ENCODE peak calls at places on chromosomes 11 and 22, in ten cellular contexts. One of them, this sample, is unnamed.

GRCh38 chr22:24506802-24507438 is 11.8 kb downstream of the UPB1 start:
- DNase-seq in A549: peak
- DNase-seq in sigmoid colon: no peak
- DNase-seq in uterus: no peak
- DNase-seq in transverse colon: no peak
- DNase-seq in HepG2: peak
- DNase-seq in tibial nerve: no peak
- DNase-seq in breast epithelium: no peak
- DNase-seq in HCT116: no peak
- DNase-seq in endothelial cell of umbilical vein: peak
- DNase-seq in this sample: no peak

GRCh38 chr11:22472306-22472705 is 134.1 kb downstream of the SLC17A6 start:
- DNase-seq in transverse colon: no peak
- DNase-seq in sigmoid colon: no peak
- DNase-seq in HepG2: no peak
- DNase-seq in breast epithelium: no peak
- DNase-seq in A549: no peak
- DNase-seq in uterus: no peak
- DNase-seq in endothelial cell of umbilical vein: peak
- DNase-seq in HCT116: no peak
- DNase-seq in tibial nerve: no peak
- DNase-seq in this sample: no peak

GRCh38 chr22:35883028-35883620 is 145.5 kb downstream of the RBFOX2 start:
- DNase-seq in breast epithelium: no peak
- DNase-seq in transverse colon: no peak
- DNase-seq in HepG2: no peak
- DNase-seq in endothelial cell of umbilical vein: peak
- DNase-seq in sigmoid colon: no peak
- DNase-seq in tibial nerve: no peak
- DNase-seq in A549: no peak
- DNase-seq in uterus: no peak
- DNase-seq in HCT116: peak
- DNase-seq in this sample: no peak

GRCh38 chr22:24554316-24555159 is at the start of gene GUCD1:
- DNase-seq in HCT116: no peak
- DNase-seq in tibial nerve: no peak
- DNase-seq in A549: no peak
- DNase-seq in HepG2: no peak
- DNase-seq in breast epithelium: no peak
- DNase-seq in sigmoid colon: no peak
- DNase-seq in uterus: no peak
- DNase-seq in endothelial cell of umbilical vein: peak
- DNase-seq in transverse colon: peak
- DNase-seq in this sample: no peak

GRCh38 chr11:11624926-11625325 is 3.1 kb upstream of the GALNT18 start:
- DNase-seq in sigmoid colon: no peak
- DNase-seq in HCT116: no peak
- DNase-seq in transverse colon: no peak
- DNase-seq in endothelial cell of umbilical vein: no peak
- DNase-seq in uterus: no peak
- DNase-seq in breast epithelium: no peak
- DNase-seq in tibial nerve: no peak
- DNase-seq in A549: no peak
- DNase-seq in HepG2: no peak
- DNase-seq in this sample: no peak

GRCh38 chr11:27468643-27469332 is 3.8 kb downstream of the LGR4 start:
- DNase-seq in endothelial cell of umbilical vein: no peak
- DNase-seq in A549: no peak
- DNase-seq in transverse colon: no peak
- DNase-seq in breast epithelium: peak
- DNase-seq in HepG2: no peak
- DNase-seq in HCT116: no peak
- DNase-seq in uterus: no peak
- DNase-seq in tibial nerve: no peak
- DNase-seq in sigmoid colon: no peak
- DNase-seq in this sample: no peak

GRCh38 chr22:26648761-26649363 is 8.5 kb upstream of the MIAT start:
- DNase-seq in HCT116: no peak
- DNase-seq in tibial nerve: no peak
- DNase-seq in A549: no peak
- DNase-seq in transverse colon: no peak
- DNase-seq in uterus: no peak
- DNase-seq in endothelial cell of umbilical vein: no peak
- DNase-seq in HepG2: no peak
- DNase-seq in breast epithelium: no peak
- DNase-seq in sigmoid colon: no peak
- DNase-seq in this sample: no peak

GRCh38 chr11:109698237-109698636 is 276.2 kb downstream of the C11orf87 start:
- DNase-seq in HCT116: no peak
- DNase-seq in transverse colon: no peak
- DNase-seq in breast epithelium: no peak
- DNase-seq in sigmoid colon: no peak
- DNase-seq in HepG2: no peak
- DNase-seq in uterus: no peak
- DNase-seq in endothelial cell of umbilical vein: no peak
- DNase-seq in A549: no peak
- DNase-seq in tibial nerve: no peak
- DNase-seq in this sample: no peak

GRCh38 chr11:73414977-73415492 is 38.8 kb downstream of the RELT start:
- DNase-seq in sigmoid colon: no peak
- DNase-seq in transverse colon: no peak
- DNase-seq in HCT116: no peak
- DNase-seq in uterus: no peak
- DNase-seq in A549: no peak
- DNase-seq in tibial nerve: no peak
- DNase-seq in breast epithelium: no peak
- DNase-seq in endothelial cell of umbilical vein: no peak
- DNase-seq in HepG2: no peak
- DNase-seq in this sample: no peak

GRCh38 chr11:45323598-45324249 is 37.6 kb upstream of the SYT13 start:
- DNase-seq in endothelial cell of umbilical vein: no peak
- DNase-seq in HCT116: no peak
- DNase-seq in A549: no peak
- DNase-seq in sigmoid colon: peak
- DNase-seq in HepG2: no peak
- DNase-seq in uterus: no peak
- DNase-seq in tibial nerve: no peak
- DNase-seq in breast epithelium: no peak
- DNase-seq in transverse colon: no peak
- DNase-seq in this sample: peak

DNA sequence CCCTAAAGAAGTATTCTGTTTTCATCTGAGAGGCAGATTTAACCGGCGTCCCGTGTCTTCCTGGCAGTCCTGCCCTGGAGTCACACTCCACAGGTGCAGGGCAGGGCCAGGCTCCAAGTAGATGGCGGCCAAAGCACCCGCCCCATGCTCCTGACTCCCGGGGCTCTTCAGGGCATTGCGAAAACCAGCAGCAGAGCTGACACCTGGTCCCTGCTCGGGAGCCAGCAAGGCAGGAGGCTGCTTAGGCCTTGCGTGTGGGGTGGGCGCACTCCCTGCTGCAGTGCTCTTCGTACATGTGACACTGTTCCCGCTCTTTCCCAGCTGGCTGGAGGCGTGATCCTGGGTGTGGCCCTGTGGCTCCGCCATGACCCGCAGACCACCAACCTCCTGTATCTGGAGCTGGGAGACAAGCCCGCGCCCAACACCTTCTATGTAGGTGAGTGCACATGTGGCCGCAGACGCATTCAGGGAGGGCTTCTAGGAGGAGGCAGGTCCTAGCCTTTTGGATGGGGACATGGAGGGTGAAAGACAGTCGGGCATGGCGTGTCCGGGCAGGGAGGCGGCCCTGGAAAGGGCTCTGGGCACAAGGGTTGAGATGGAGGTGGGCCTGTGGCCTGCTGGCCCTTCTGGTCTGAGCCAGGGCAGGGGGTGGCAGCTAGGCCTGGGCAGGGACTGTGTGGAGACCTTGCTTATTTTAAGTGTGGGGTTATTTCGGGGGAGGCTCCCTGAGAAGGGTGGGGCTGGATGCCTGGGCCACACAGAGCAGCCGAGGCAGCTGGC is 10.3 kb upstream of the TSSC4 start:
- DNase-seq in tibial nerve: no peak
- DNase-seq in transverse colon: no peak
- DNase-seq in HCT116: no peak
- DNase-seq in HepG2: no peak
- DNase-seq in A549: no peak
- DNase-seq in breast epithelium: peak
- DNase-seq in sigmoid colon: no peak
- DNase-seq in uterus: no peak
- DNase-seq in endothelial cell of umbilical vein: no peak
- DNase-seq in this sample: no peak
- TF ChIP-seq POLR2A in tibial nerve: no peak
- TF ChIP-seq POLR2A in transverse colon: no peak
- TF ChIP-seq POLR2A in HCT116: no peak
- TF ChIP-seq POLR2A in HepG2: no peak
- TF ChIP-seq POLR2A in A549: no peak
- TF ChIP-seq POLR2A in breast epithelium: no peak
- TF ChIP-seq POLR2A in sigmoid colon: no peak
- TF ChIP-seq POLR2A in uterus: no peak
- TF ChIP-seq POLR2A in endothelial cell of umbilical vein: no peak
- TF ChIP-seq POLR2A in this sample: no peak

GRCh38 chr11:6606471-6607189 is 3.1 kb downstream of the ILK start:
- DNase-seq in uterus: peak
- DNase-seq in breast epithelium: peak
- DNase-seq in HCT116: peak
- DNase-seq in HepG2: peak
- DNase-seq in endothelial cell of umbilical vein: peak
- DNase-seq in A549: peak
- DNase-seq in sigmoid colon: peak
- DNase-seq in tibial nerve: peak
- DNase-seq in transverse colon: peak
- DNase-seq in this sample: no peak

GRCh38 chr11:6602096-6602940 is 1.1 kb downstream of the RRP8 start:
- DNase-seq in tibial nerve: no peak
- DNase-seq in A549: no peak
- DNase-seq in uterus: no peak
- DNase-seq in endothelial cell of umbilical vein: no peak
- DNase-seq in transverse colon: no peak
- DNase-seq in HepG2: no peak
- DNase-seq in breast epithelium: no peak
- DNase-seq in HCT116: no peak
- DNase-seq in sigmoid colon: peak
- DNase-seq in this sample: no peak

GRCh38 chr11:6603287-6604080 is at the start of the genes ILK and RRP8:
- DNase-seq in HCT116: peak
- DNase-seq in A549: peak
- DNase-seq in uterus: peak
- DNase-seq in breast epithelium: peak
- DNase-seq in endothelial cell of umbilical vein: peak
- DNase-seq in sigmoid colon: peak
- DNase-seq in HepG2: peak
- DNase-seq in transverse colon: peak
- DNase-seq in tibial nerve: peak
- DNase-seq in this sample: peak

GRCh38 chr11:6607190-6607635 is 3.6 kb downstream of the ILK start:
- DNase-seq in tibial nerve: no peak
- DNase-seq in breast epithelium: peak
- DNase-seq in uterus: no peak
- DNase-seq in sigmoid colon: no peak
- DNase-seq in A549: no peak
- DNase-seq in transverse colon: no peak
- DNase-seq in endothelial cell of umbilical vein: no peak
- DNase-seq in HepG2: no peak
- DNase-seq in HCT116: no peak
- DNase-seq in this sample: peak

GRCh38 chr11:6604081-6604626 is 580 bp downstream of the ILK start:
- DNase-seq in transverse colon: peak
- DNase-seq in breast epithelium: no peak
- DNase-seq in uterus: no peak
- DNase-seq in HepG2: peak
- DNase-seq in HCT116: no peak
- DNase-seq in endothelial cell of umbilical vein: peak
- DNase-seq in A549: peak
- DNase-seq in sigmoid colon: peak
- DNase-seq in tibial nerve: peak
- DNase-seq in this sample: no peak
- TF ChIP-seq POLR2A in transverse colon: peak
- TF ChIP-seq POLR2A in breast epithelium: no peak
- TF ChIP-seq POLR2A in uterus: no peak
- TF ChIP-seq POLR2A in HepG2: peak
- TF ChIP-seq POLR2A in HCT116: no peak
- TF ChIP-seq POLR2A in endothelial cell of umbilical vein: no peak
- TF ChIP-seq POLR2A in A549: no peak
- TF ChIP-seq POLR2A in sigmoid colon: peak
- TF ChIP-seq POLR2A in tibial nerve: no peak
- TF ChIP-seq POLR2A in this sample: no peak

GRCh38 chr11:46543564-46543963 is 50.3 kb downstream of the AMBRA1 start:
- DNase-seq in endothelial cell of umbilical vein: no peak
- DNase-seq in HepG2: no peak
- DNase-seq in tibial nerve: no peak
- DNase-seq in transverse colon: no peak
- DNase-seq in HCT116: no peak
- DNase-seq in sigmoid colon: no peak
- DNase-seq in A549: no peak
- DNase-seq in breast epithelium: no peak
- DNase-seq in uterus: no peak
- DNase-seq in this sample: no peak

GRCh38 chr11:46537121-46537520 is 56.7 kb downstream of the AMBRA1 start:
- DNase-seq in HCT116: no peak
- DNase-seq in transverse colon: no peak
- DNase-seq in A549: no peak
- DNase-seq in tibial nerve: no peak
- DNase-seq in sigmoid colon: no peak
- DNase-seq in breast epithelium: no peak
- DNase-seq in endothelial cell of umbilical vein: no peak
- DNase-seq in HepG2: no peak
- DNase-seq in uterus: no peak
- DNase-seq in this sample: no peak

GRCh38 chr11:46547579-46547978 is 46.2 kb downstream of the AMBRA1 start:
- DNase-seq in HCT116: no peak
- DNase-seq in transverse colon: no peak
- DNase-seq in sigmoid colon: no peak
- DNase-seq in breast epithelium: no peak
- DNase-seq in HepG2: no peak
- DNase-seq in endothelial cell of umbilical vein: no peak
- DNase-seq in A549: no peak
- DNase-seq in tibial nerve: no peak
- DNase-seq in uterus: no peak
- DNase-seq in this sample: no peak

GRCh38 chr11:46537851-46538295 is 56.0 kb downstream of the AMBRA1 start:
- DNase-seq in tibial nerve: no peak
- DNase-seq in HCT116: peak
- DNase-seq in sigmoid colon: peak
- DNase-seq in HepG2: peak
- DNase-seq in transverse colon: peak
- DNase-seq in breast epithelium: peak
- DNase-seq in endothelial cell of umbilical vein: peak
- DNase-seq in uterus: peak
- DNase-seq in A549: peak
- DNase-seq in this sample: no peak

GRCh38 chr11:46541593-46542371 is 52.0 kb downstream of the AMBRA1 start:
- DNase-seq in A549: no peak
- DNase-seq in breast epithelium: peak
- DNase-seq in endothelial cell of umbilical vein: no peak
- DNase-seq in transverse colon: peak
- DNase-seq in HepG2: no peak
- DNase-seq in HCT116: no peak
- DNase-seq in tibial nerve: no peak
- DNase-seq in uterus: no peak
- DNase-seq in sigmoid colon: no peak
- DNase-seq in this sample: no peak
- TF ChIP-seq POLR2A in A549: no peak
- TF ChIP-seq POLR2A in breast epithelium: no peak
- TF ChIP-seq POLR2A in endothelial cell of umbilical vein: no peak
- TF ChIP-seq POLR2A in transverse colon: no peak
- TF ChIP-seq POLR2A in HepG2: no peak
- TF ChIP-seq POLR2A in HCT116: no peak
- TF ChIP-seq POLR2A in tibial nerve: no peak
- TF ChIP-seq POLR2A in uterus: no peak
- TF ChIP-seq POLR2A in sigmoid colon: no peak
- TF ChIP-seq POLR2A in this sample: no peak

GRCh38 chr11:124800226-124800929 is at the start of gene MSANTD2:
- DNase-seq in sigmoid colon: peak
- DNase-seq in uterus: peak
- DNase-seq in transverse colon: peak
- DNase-seq in A549: peak
- DNase-seq in breast epithelium: peak
- DNase-seq in tibial nerve: peak
- DNase-seq in HCT116: peak
- DNase-seq in HepG2: peak
- DNase-seq in endothelial cell of umbilical vein: peak
- DNase-seq in this sample: peak
- TF ChIP-seq POLR2A in sigmoid colon: peak
- TF ChIP-seq POLR2A in uterus: peak
- TF ChIP-seq POLR2A in transverse colon: peak
- TF ChIP-seq POLR2A in A549: peak
- TF ChIP-seq POLR2A in breast epithelium: no peak
- TF ChIP-seq POLR2A in tibial nerve: peak
- TF ChIP-seq POLR2A in HCT116: peak
- TF ChIP-seq POLR2A in HepG2: peak
- TF ChIP-seq POLR2A in endothelial cell of umbilical vein: peak
- TF ChIP-seq POLR2A in this sample: no peak